ENCODE peak calls at places on chromosomes 2 and 18, in nine cellular contexts. One of them, this sample, is unnamed.

GRCh38 chr2:26088038-26088643 is 54.3 kb downstream of the RAB10 start:
- DNase-seq in cardiac fibroblast: peak; percentile 45
- DNase-seq in fibroblast of mammary gland: peak; percentile 42
- DNase-seq in OCI-LY7: peak; percentile 36
- DNase-seq in astrocyte: no peak
- DNase-seq in testis: no peak
- DNase-seq in cardiac muscle cell: peak; percentile 17
- DNase-seq in SK-N-SH: peak; percentile 66
- DNase-seq in ovary: no peak
- DNase-seq in this sample: peak; percentile 41

GRCh38 chr18:56910237-56910636 is 236.7 kb upstream of the BOD1L2 start:
- DNase-seq in cardiac fibroblast: no peak
- DNase-seq in fibroblast of mammary gland: no peak
- DNase-seq in OCI-LY7: no peak
- DNase-seq in astrocyte: no peak
- DNase-seq in testis: no peak
- DNase-seq in cardiac muscle cell: no peak
- DNase-seq in SK-N-SH: no peak
- DNase-seq in ovary: no peak
- DNase-seq in this sample: no peak

GRCh38 chr2:99867690-99868089 is 274.7 kb downstream of the AFF3 start:
- DNase-seq in cardiac fibroblast: peak; percentile 41
- DNase-seq in fibroblast of mammary gland: no peak
- DNase-seq in OCI-LY7: no peak
- DNase-seq in astrocyte: peak; percentile 77
- DNase-seq in testis: no peak
- DNase-seq in cardiac muscle cell: no peak
- DNase-seq in SK-N-SH: peak; percentile 34
- DNase-seq in ovary: no peak
- DNase-seq in this sample: no peak

GRCh38 chr2:189127756-189128155 is 51.8 kb downstream of the COL5A2 start:
- DNase-seq in cardiac fibroblast: no peak
- DNase-seq in fibroblast of mammary gland: no peak
- DNase-seq in OCI-LY7: no peak
- DNase-seq in astrocyte: no peak
- DNase-seq in testis: no peak
- DNase-seq in cardiac muscle cell: no peak
- DNase-seq in SK-N-SH: no peak
- DNase-seq in ovary: no peak
- DNase-seq in this sample: no peak

GRCh38 chr18:37962316-37962966 is 396.8 kb upstream of the CELF4 start:
- DNase-seq in cardiac fibroblast: no peak
- DNase-seq in fibroblast of mammary gland: no peak
- DNase-seq in OCI-LY7: no peak
- DNase-seq in astrocyte: no peak
- DNase-seq in testis: peak; percentile 49
- DNase-seq in cardiac muscle cell: no peak
- DNase-seq in SK-N-SH: no peak
- DNase-seq in ovary: no peak
- DNase-seq in this sample: no peak

GRCh38 chr2:74290466-74291216 is 52.6 kb downstream of the SLC4A5 start:
- DNase-seq in cardiac fibroblast: no peak
- DNase-seq in fibroblast of mammary gland: no peak
- DNase-seq in OCI-LY7: peak; percentile 87
- DNase-seq in astrocyte: no peak
- DNase-seq in testis: no peak
- DNase-seq in cardiac muscle cell: peak; percentile 74
- DNase-seq in SK-N-SH: no peak
- DNase-seq in ovary: no peak
- DNase-seq in this sample: peak; percentile 84

GRCh38 chr2:21118302-21118920 is 5.4 kb upstream of the TDRD15 start:
- DNase-seq in cardiac fibroblast: peak; percentile 27
- DNase-seq in fibroblast of mammary gland: peak; percentile 26
- DNase-seq in OCI-LY7: peak; percentile 57
- DNase-seq in astrocyte: no peak
- DNase-seq in testis: peak; percentile 59
- DNase-seq in cardiac muscle cell: peak; percentile 13
- DNase-seq in SK-N-SH: peak; percentile 75
- DNase-seq in ovary: no peak
- DNase-seq in this sample: peak; percentile 35

GRCh38 chr2:241111443-241111810 is 9.3 kb upstream of the MTERF4 start:
- DNase-seq in cardiac fibroblast: no peak
- DNase-seq in fibroblast of mammary gland: no peak
- DNase-seq in OCI-LY7: no peak
- DNase-seq in astrocyte: no peak
- DNase-seq in testis: no peak
- DNase-seq in cardiac muscle cell: no peak
- DNase-seq in SK-N-SH: no peak
- DNase-seq in ovary: no peak
- DNase-seq in this sample: peak; percentile 73

GRCh38 chr2:202135111-202135874 is 62.2 kb downstream of the KIAA2012 start:
- DNase-seq in cardiac fibroblast: peak; percentile 99
- DNase-seq in fibroblast of mammary gland: peak; percentile 99
- DNase-seq in OCI-LY7: no peak
- DNase-seq in astrocyte: peak; percentile 100
- DNase-seq in testis: peak; percentile 79
- DNase-seq in cardiac muscle cell: no peak
- DNase-seq in SK-N-SH: no peak
- DNase-seq in ovary: peak; percentile 93
- DNase-seq in this sample: no peak

GRCh38 chr2:27494284-27494943 is 586 bp downstream of the FNDC4 start:
- DNase-seq in cardiac fibroblast: peak; percentile 80
- DNase-seq in fibroblast of mammary gland: peak; percentile 84
- DNase-seq in OCI-LY7: no peak
- DNase-seq in astrocyte: peak; percentile 64
- DNase-seq in testis: peak; percentile 47
- DNase-seq in cardiac muscle cell: peak; percentile 10
- DNase-seq in SK-N-SH: no peak
- DNase-seq in ovary: no peak
- DNase-seq in this sample: no peak

GRCh38 chr2:165198181-165198580 is 5.7 kb downstream of the SCN3A start:
- DNase-seq in cardiac fibroblast: no peak
- DNase-seq in fibroblast of mammary gland: no peak
- DNase-seq in OCI-LY7: no peak
- DNase-seq in astrocyte: no peak
- DNase-seq in testis: no peak
- DNase-seq in cardiac muscle cell: no peak
- DNase-seq in SK-N-SH: no peak
- DNase-seq in ovary: no peak
- DNase-seq in this sample: no peak

GRCh38 chr2:2683581-2683980 is 352.5 kb upstream of the MYT1L start:
- DNase-seq in cardiac fibroblast: no peak
- DNase-seq in fibroblast of mammary gland: no peak
- DNase-seq in OCI-LY7: no peak
- DNase-seq in astrocyte: no peak
- DNase-seq in testis: no peak
- DNase-seq in cardiac muscle cell: no peak
- DNase-seq in SK-N-SH: no peak
- DNase-seq in ovary: no peak
- DNase-seq in this sample: no peak

GRCh38 chr2:79373359-79374115 is 139.3 kb upstream of the CTNNA2 start:
- DNase-seq in cardiac fibroblast: no peak
- DNase-seq in fibroblast of mammary gland: no peak
- DNase-seq in OCI-LY7: no peak
- DNase-seq in astrocyte: no peak
- DNase-seq in testis: peak; percentile 19
- DNase-seq in cardiac muscle cell: no peak
- DNase-seq in SK-N-SH: no peak
- DNase-seq in ovary: no peak
- DNase-seq in this sample: no peak

GRCh38 chr18:54764786-54765185 is 63.5 kb upstream of the RAB27B start:
- DNase-seq in cardiac fibroblast: no peak
- DNase-seq in fibroblast of mammary gland: no peak
- DNase-seq in OCI-LY7: no peak
- DNase-seq in astrocyte: no peak
- DNase-seq in testis: no peak
- DNase-seq in cardiac muscle cell: no peak
- DNase-seq in SK-N-SH: no peak
- DNase-seq in ovary: no peak
- DNase-seq in this sample: no peak

GRCh38 chr2:108417254-108417653 is 31.8 kb upstream of the GCC2 start:
- DNase-seq in cardiac fibroblast: no peak
- DNase-seq in fibroblast of mammary gland: no peak
- DNase-seq in OCI-LY7: peak; percentile 17
- DNase-seq in astrocyte: no peak
- DNase-seq in testis: no peak
- DNase-seq in cardiac muscle cell: no peak
- DNase-seq in SK-N-SH: no peak
- DNase-seq in ovary: no peak
- DNase-seq in this sample: peak; percentile 12

GRCh38 chr18:44579028-44579692 is 101.5 kb upstream of the SETBP1 start:
- DNase-seq in cardiac fibroblast: peak; percentile 58
- DNase-seq in fibroblast of mammary gland: peak; percentile 43
- DNase-seq in OCI-LY7: peak; percentile 25
- DNase-seq in astrocyte: peak; percentile 79
- DNase-seq in testis: no peak
- DNase-seq in cardiac muscle cell: peak; percentile 51
- DNase-seq in SK-N-SH: peak; percentile 53
- DNase-seq in ovary: no peak
- DNase-seq in this sample: peak; percentile 35

DNA sequence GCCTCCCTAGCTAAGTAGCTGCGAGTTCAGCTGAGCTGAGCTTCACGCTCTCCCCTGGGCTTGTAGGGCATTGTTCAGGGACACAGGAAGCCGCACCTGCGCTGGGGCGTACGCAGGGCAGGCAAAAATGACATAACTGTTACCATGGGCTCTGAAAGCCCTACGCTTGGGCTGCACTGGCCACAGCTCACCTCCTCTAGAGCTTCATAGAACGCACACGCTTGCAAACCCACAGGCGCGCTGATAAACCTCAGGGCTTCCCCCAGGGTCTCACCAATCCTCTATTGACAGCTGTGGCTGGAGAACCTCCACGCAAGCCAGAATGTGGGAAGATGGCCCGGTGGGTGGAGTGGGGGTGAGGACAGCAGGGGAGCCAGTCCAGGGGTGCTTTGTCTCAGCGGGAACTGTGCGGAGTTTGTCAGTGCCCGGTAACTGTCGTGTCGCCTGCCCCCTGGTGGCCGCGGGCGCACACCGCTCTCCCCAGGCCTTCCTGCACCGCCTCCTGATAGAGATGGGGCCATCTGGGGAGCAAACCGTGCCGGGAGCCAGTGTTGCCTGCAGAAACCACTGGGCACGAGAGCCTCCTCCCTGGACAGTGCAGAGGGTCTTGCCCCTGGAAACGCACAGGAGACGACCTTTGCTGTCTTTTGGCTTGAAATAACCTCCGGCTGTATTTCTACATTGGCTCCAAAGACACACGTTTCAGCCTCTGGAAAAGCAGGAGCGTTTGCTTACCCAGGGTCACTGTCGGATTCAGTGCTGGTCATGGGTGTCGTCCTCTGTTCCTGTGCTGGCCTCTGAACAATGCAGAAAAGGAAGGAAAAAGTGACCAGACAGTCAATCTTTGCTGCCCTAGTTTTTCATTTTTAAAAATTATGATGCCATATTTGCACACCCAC is 17.0 kb upstream of the CIDEA start:
- DNase-seq in cardiac fibroblast: peak; percentile 67
- DNase-seq in fibroblast of mammary gland: peak; percentile 56
- DNase-seq in OCI-LY7: peak; percentile 51
- DNase-seq in astrocyte: peak; percentile 16
- DNase-seq in testis: peak; percentile 86
- DNase-seq in cardiac muscle cell: peak; percentile 79
- DNase-seq in SK-N-SH: peak; percentile 90
- DNase-seq in ovary: peak; percentile 61
- DNase-seq in this sample: peak; percentile 87
- H3K4me3 ChIP-seq in cardiac fibroblast: no peak overlapping the region
- H3K4me3 ChIP-seq in fibroblast of mammary gland: no peak overlapping the region
- H3K4me3 ChIP-seq in OCI-LY7: no peak overlapping the region
- H3K4me3 ChIP-seq in astrocyte: no peak overlapping the region
- H3K4me3 ChIP-seq in testis: peak overlapping the region; percentile 25
- H3K4me3 ChIP-seq in cardiac muscle cell: no peak overlapping the region
- H3K4me3 ChIP-seq in SK-N-SH: no peak overlapping the region
- H3K4me3 ChIP-seq in ovary: no peak overlapping the region
- H3K4me3 ChIP-seq in this sample: no peak overlapping the region

GRCh38 chr2:128307595-128307994 is 11.1 kb downstream of the HS6ST1 start:
- DNase-seq in cardiac fibroblast: no peak
- DNase-seq in fibroblast of mammary gland: no peak
- DNase-seq in OCI-LY7: no peak
- DNase-seq in astrocyte: no peak
- DNase-seq in testis: no peak
- DNase-seq in cardiac muscle cell: no peak
- DNase-seq in SK-N-SH: no peak
- DNase-seq in ovary: peak; percentile 15
- DNase-seq in this sample: no peak

GRCh38 chr2:128305555-128306080 is 13.1 kb downstream of the HS6ST1 start:
- DNase-seq in cardiac fibroblast: no peak
- DNase-seq in fibroblast of mammary gland: peak; percentile 65
- DNase-seq in OCI-LY7: peak; percentile 89
- DNase-seq in astrocyte: no peak
- DNase-seq in testis: no peak
- DNase-seq in cardiac muscle cell: peak; percentile 12
- DNase-seq in SK-N-SH: no peak
- DNase-seq in ovary: no peak
- DNase-seq in this sample: peak; percentile 27

GRCh38 chr2:128306931-128307460 is 11.7 kb downstream of the HS6ST1 start:
- DNase-seq in cardiac fibroblast: no peak
- DNase-seq in fibroblast of mammary gland: no peak
- DNase-seq in OCI-LY7: no peak
- DNase-seq in astrocyte: no peak
- DNase-seq in testis: no peak
- DNase-seq in cardiac muscle cell: no peak
- DNase-seq in SK-N-SH: no peak
- DNase-seq in ovary: peak; percentile 32
- DNase-seq in this sample: no peak

GRCh38 chr2:128304715-128305554 is 13.7 kb downstream of the HS6ST1 start:
- DNase-seq in cardiac fibroblast: peak; percentile 99
- DNase-seq in fibroblast of mammary gland: peak; percentile 99
- DNase-seq in OCI-LY7: no peak
- DNase-seq in astrocyte: peak; percentile 94
- DNase-seq in testis: peak; percentile 71
- DNase-seq in cardiac muscle cell: peak; percentile 85
- DNase-seq in SK-N-SH: no peak
- DNase-seq in ovary: peak; percentile 95
- DNase-seq in this sample: no peak

GRCh38 chr2:128306081-128306930 is 12.4 kb downstream of the HS6ST1 start:
- DNase-seq in cardiac fibroblast: peak; percentile 88
- DNase-seq in fibroblast of mammary gland: peak; percentile 98
- DNase-seq in OCI-LY7: no peak
- DNase-seq in astrocyte: peak; percentile 96
- DNase-seq in testis: no peak
- DNase-seq in cardiac muscle cell: peak; percentile 27
- DNase-seq in SK-N-SH: no peak
- DNase-seq in ovary: peak; percentile 89
- DNase-seq in this sample: no peak
- TF ChIP-seq CTCF in cardiac fibroblast: peak; percentile 40
- TF ChIP-seq CTCF in fibroblast of mammary gland: peak; percentile 58
- TF ChIP-seq CTCF in OCI-LY7: no peak
- TF ChIP-seq CTCF in astrocyte: peak; percentile 50
- TF ChIP-seq CTCF in testis: no peak
- TF ChIP-seq CTCF in cardiac muscle cell: peak; percentile 38
- TF ChIP-seq CTCF in SK-N-SH: no peak
- TF ChIP-seq CTCF in ovary: peak; percentile 29
- TF ChIP-seq CTCF in this sample: no peak

GRCh38 chr2:88832256-88832991 is 141.0 kb downstream of the RPIA start:
- DNase-seq in cardiac fibroblast: no peak
- DNase-seq in fibroblast of mammary gland: no peak
- DNase-seq in OCI-LY7: peak; percentile 92
- DNase-seq in astrocyte: no peak
- DNase-seq in testis: no peak
- DNase-seq in cardiac muscle cell: no peak
- DNase-seq in SK-N-SH: no peak
- DNase-seq in ovary: no peak
- DNase-seq in this sample: no peak
- H3K4me3 ChIP-seq in cardiac fibroblast: no peak overlapping the region
- H3K4me3 ChIP-seq in fibroblast of mammary gland: no peak overlapping the region
- H3K4me3 ChIP-seq in OCI-LY7: peak overlapping the region; percentile 66
- H3K4me3 ChIP-seq in astrocyte: no peak overlapping the region
- H3K4me3 ChIP-seq in testis: no peak overlapping the region
- H3K4me3 ChIP-seq in cardiac muscle cell: no peak overlapping the region
- H3K4me3 ChIP-seq in SK-N-SH: no peak overlapping the region
- H3K4me3 ChIP-seq in ovary: no peak overlapping the region
- H3K4me3 ChIP-seq in this sample: no peak overlapping the region

GRCh38 chr18:50863840-50864239 is 15.1 kb upstream of the ME2 start:
- DNase-seq in cardiac fibroblast: no peak
- DNase-seq in fibroblast of mammary gland: no peak
- DNase-seq in OCI-LY7: no peak
- DNase-seq in astrocyte: no peak
- DNase-seq in testis: no peak
- DNase-seq in cardiac muscle cell: no peak
- DNase-seq in SK-N-SH: no peak
- DNase-seq in ovary: no peak
- DNase-seq in this sample: no peak
- TF ChIP-seq CTCF in cardiac fibroblast: no peak
- TF ChIP-seq CTCF in fibroblast of mammary gland: no peak
- TF ChIP-seq CTCF in OCI-LY7: no peak
- TF ChIP-seq CTCF in astrocyte: no peak
- TF ChIP-seq CTCF in testis: no peak
- TF ChIP-seq CTCF in cardiac muscle cell: no peak
- TF ChIP-seq CTCF in SK-N-SH: no peak
- TF ChIP-seq CTCF in ovary: no peak
- TF ChIP-seq CTCF in this sample: no peak

This sample was measured in GM12865.